ENCODE peak calls at places on chromosome 15, in eight cellular contexts. O is PC-9; S is CD8-positive, alpha-beta T cell; L is tibial artery; F is colonic mucosa; A is breast epithelium; D is heart right ventricle; E is A673. W is an unnamed sample. For H3K4me1, the result is how much of the 10 kb centered on the place peaks cover.

GRCh38 chr15:100878601-100879000 is 1.0 kb upstream of the ALDH1A3 start:
- DNase-seq in A (no peak), S (no peak), O (no peak), D (no peak), L (no peak), F (no peak), E (no peak), W (no peak)

GRCh38 chr15:29704950-29705597 is 117.2 kb downstream of the TJP1 start:
- DNase-seq in A (no peak), O (no peak), D (no peak), F (no peak), L (no peak), S (no peak), E (no peak), W (no peak)

GRCh38 chr15:63287109-63287508 is 9.7 kb downstream of the APH1B start:
- DNase-seq in O (no peak), D (no peak), F (no peak), L (no peak), E (no peak), S (no peak), A (no peak), W (no peak)

GRCh38 chr15:29935296-29936020 is 113.2 kb upstream of the TJP1 start:
- DNase-seq in S (no peak), L (no peak), D (no peak), A (no peak), O (no peak), F (peak), E (peak), W (peak)

GRCh38 chr15:64985382-64986033 is 4.2 kb downstream of the SPG21 start:
- DNase-seq in E (peak), S (no peak), A (no peak), F (peak), O (no peak), D (no peak), L (no peak), W (peak)

GRCh38 chr15:47870956-47871625 is 153.8 kb downstream of the SEMA6D start:
- DNase-seq in S (no peak), F (no peak), O (no peak), A (no peak), E (peak), L (no peak), D (no peak), W (peak)

GRCh38 chr15:92158426-92158825 is 235.3 kb upstream of the ST8SIA2 start:
- DNase-seq in D (no peak), F (peak), S (peak), E (no peak), A (no peak), O (peak), L (no peak), W (no peak)

GRCh38 chr15:97545799-97546198 is 414.7 kb upstream of the ARRDC4 start:
- DNase-seq in A (no peak), S (no peak), L (no peak), E (no peak), O (no peak), F (no peak), D (no peak), W (no peak)

GRCh38 chr15:96321422-96322391 is 8.8 kb upstream of the NR2F2 start:
- DNase-seq in E (peak), D (no peak), F (peak), L (peak), A (no peak), O (no peak), S (no peak), W (peak)

GRCh38 chr15:44340410-44340809 is 51.9 kb downstream of the GOLM2 start:
- DNase-seq in S (no peak), A (no peak), O (peak), D (no peak), F (no peak), E (peak), L (no peak), W (peak)

GRCh38 chr15:75200391-75200764 is 1.3 kb upstream of the C15orf39 start:
- DNase-seq in F (no peak), A (no peak), D (no peak), L (no peak), O (no peak), E (no peak), S (no peak), W (no peak)

DNA sequence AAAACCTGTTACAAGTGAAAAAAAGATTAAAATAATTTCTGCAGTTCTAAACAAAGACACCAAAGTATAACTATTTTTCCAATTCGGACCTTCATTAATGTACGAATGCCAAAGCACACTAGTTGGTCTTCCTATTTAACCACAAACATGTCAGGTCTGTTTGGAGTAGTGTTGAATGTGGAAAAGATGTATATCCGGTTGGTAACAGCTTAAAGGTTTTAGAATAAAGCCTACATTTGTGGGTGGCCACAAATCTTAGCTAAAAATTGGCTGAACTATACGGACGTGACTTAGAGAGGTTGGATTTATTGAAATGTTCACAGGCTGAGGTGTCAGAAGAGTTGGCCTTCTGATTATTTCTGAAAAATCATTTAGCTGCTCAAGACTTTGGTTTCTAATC is 78.4 kb downstream of the FSIP1 start:
- DNase-seq in A (no peak), L (no peak), D (no peak), S (no peak), F (no peak), O (no peak), E (no peak), W (peak)
- H3K27ac ChIP-seq in A (no peak), L (no peak), D (no peak), S (no peak), F (no peak), O (no peak), E (no peak), W (peak)

GRCh38 chr15:52798529-52799101 is 8.5 kb upstream of the ONECUT1 start:
- DNase-seq in D (no peak), S (no peak), A (no peak), L (no peak), O (no peak), F (no peak), E (no peak), W (peak)
- TF ChIP-seq CTCF in D (no peak), S (no peak), A (no peak), L (no peak), O (no peak), F (no peak), E (no peak), W (no peak)

GRCh38 chr15:88906130-88906529 is 7.0 kb downstream of the MFGE8 start:
- DNase-seq in S (no peak), E (no peak), F (no peak), L (no peak), A (no peak), D (no peak), O (no peak), W (peak)
- H3K4me1 ChIP-seq in S (under half), E (under half), F (under half), L (half or more), A (under half), D (under half), O (under half), W (under half)

GRCh38 chr15:57549935-57550334 is 41.8 kb upstream of the MYZAP start:
- DNase-seq in F (no peak), D (no peak), L (no peak), A (no peak), S (no peak), E (no peak), O (no peak), W (no peak)
- H3K27ac ChIP-seq in F (no peak), D (peak), L (no peak), A (peak), S (no peak), E (no peak), O (no peak), W (no peak)

GRCh38 chr15:41570764-41571163 is 11.8 kb downstream of the TYRO3 start:
- DNase-seq in D (no peak), L (no peak), A (no peak), F (no peak), E (no peak), O (no peak), S (no peak), W (no peak)

GRCh38 chr15:41567261-41567660 is 8.2 kb downstream of the TYRO3 start:
- DNase-seq in S (no peak), F (no peak), O (no peak), D (no peak), A (no peak), E (no peak), L (no peak), W (no peak)

GRCh38 chr15:41566121-41566885 is 7.3 kb downstream of the TYRO3 start:
- DNase-seq in L (no peak), S (no peak), F (no peak), D (no peak), A (no peak), E (peak), O (no peak), W (no peak)

GRCh38 chr15:41567870-41568269 is 8.9 kb downstream of the TYRO3 start:
- DNase-seq in A (no peak), L (no peak), D (no peak), O (no peak), E (no peak), F (no peak), S (no peak), W (no peak)

DNA sequence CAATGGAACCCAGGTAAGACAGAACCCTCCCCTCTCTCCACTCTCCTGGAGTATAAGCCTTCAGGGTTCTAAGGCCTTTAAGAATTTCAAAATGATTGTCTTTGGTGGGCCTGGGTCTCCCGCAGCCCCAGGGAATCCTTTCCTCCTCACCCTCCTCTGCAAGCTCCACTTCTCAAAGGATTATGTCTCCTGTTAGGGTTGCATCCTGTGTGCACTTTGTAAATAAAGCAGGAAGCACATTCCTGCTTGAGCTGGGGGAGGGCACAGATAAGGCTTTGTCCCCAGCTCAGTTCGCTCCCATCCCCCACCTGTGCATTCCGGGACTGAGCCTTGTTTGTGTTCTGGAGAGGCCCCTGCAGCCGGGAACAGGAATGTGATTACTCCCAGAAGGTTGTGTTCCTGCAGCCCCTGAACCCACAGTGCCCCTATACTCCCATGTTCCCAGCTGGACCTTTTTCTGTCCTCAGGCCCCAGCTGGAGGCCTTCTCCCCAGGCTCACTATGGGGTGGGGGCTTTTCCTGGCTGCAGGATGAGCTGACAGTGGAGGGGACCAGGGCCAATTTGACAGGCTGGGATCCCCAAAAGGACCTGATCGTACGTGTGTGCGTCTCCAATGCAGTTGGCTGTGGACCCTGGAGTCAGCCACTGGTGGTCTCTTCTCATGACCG is 9.5 kb downstream of the TYRO3 start:
- DNase-seq in O (no peak), L (no peak), D (no peak), A (no peak), E (no peak), F (no peak), S (no peak), W (no peak)
- TF ChIP-seq CTCF in O (no peak), L (no peak), D (no peak), A (no peak), E (no peak), F (no peak), S (no peak), W (no peak)

DNA sequence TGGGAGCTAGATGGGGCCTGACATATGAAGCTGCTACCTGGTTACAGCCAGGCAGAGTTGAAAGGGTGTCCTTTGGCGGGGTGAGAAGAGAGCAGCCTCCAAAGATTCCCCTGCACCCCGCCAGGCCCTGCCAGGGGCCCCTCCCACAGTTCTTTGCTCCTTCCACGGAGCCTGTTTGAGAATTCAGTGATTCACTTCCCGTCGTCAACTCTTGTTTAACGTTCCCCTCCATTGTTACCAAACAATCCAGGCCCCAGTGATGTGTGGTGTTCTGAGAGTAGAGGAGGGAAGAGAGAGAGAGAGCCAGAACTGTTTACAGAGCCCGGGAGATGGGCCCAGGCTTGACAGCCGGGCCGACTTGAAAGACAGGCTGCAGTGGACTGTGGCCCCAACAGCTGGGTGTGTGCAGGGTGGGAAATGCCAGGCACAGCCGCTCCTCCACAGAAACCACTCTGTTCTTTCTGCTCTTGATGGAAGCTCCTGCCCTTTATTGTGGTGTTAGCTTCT is 81.5 kb downstream of the SMAD3 start:
- DNase-seq in O (peak), L (no peak), D (no peak), A (no peak), E (peak), F (peak), S (peak), W (peak)
- H3K4me1 ChIP-seq in O (half or more), L (half or more), D (half or more), A (under half), E (half or more), F (under half), S (half or more), W (half or more)

DNA sequence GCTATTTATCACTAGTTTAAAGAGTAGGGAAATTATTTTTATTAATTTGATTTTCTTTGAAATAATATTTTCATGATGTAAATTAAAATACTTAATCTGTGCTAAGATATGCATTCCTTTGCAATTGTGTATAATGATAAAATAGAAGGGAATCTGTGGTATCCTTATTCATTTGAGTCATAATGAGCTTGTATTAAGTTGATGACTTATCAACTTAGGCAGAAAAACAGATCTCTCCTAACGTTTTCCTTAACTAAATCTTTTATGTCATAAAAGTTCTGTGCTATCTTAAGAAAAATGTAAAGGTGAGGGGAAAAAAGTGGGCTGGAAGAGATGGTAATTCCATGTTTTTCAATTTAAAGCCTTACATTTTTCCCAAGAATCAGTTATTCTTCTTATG is 1.9 kb downstream of the FGF7 start:
- DNase-seq in S (no peak), E (no peak), F (no peak), O (no peak), D (no peak), A (no peak), L (no peak), W (no peak)
- H3K27ac ChIP-seq in S (no peak), E (no peak), F (no peak), O (no peak), D (peak), A (peak), L (no peak), W (peak)

GRCh38 chr15:27851811-27852210 is 247.3 kb downstream of the OCA2 start:
- DNase-seq in F (no peak), L (no peak), O (no peak), S (no peak), E (no peak), A (no peak), D (no peak), W (no peak)
- TF ChIP-seq CTCF in F (no peak), L (no peak), O (no peak), S (no peak), E (no peak), A (no peak), D (no peak), W (no peak)

DNA sequence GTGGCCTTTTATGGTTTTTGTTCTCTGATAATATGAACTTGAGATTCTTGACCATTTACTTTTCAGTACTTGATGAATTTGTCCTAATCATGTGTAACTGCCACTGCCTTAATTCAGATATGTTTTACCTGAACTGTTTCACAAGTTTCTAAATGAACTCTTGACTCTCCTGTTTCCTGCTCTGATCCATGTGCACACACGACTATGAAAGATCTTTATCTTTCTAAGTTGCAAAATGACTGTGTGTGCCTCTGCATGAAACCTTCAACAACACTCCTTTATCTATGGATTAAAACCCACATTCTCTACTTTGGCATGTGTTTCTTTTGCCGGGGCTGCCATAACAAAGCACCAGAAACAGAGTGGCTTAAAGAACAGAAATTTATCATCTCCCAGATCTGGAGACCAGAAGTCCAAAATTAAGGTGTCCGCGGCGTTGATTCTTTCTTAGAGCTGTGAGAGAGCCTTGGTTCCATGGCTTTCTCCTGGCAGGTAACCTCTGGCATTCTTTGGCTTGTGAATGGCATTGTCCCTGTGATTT is 275.0 kb downstream of the ADAMTSL3 start:
- DNase-seq in L (no peak), F (no peak), D (no peak), A (no peak), S (no peak), E (no peak), O (no peak), W (no peak)
- H3K4me1 ChIP-seq in L (under half), F (under half), D (under half), A (under half), S (under half), E (under half), O (under half), W (under half)

GRCh38 chr15:76815421-76815820 is 89.7 kb downstream of the SCAPER start:
- DNase-seq in D (no peak), O (no peak), E (no peak), A (no peak), L (no peak), F (no peak), S (no peak), W (no peak)
- H3K27ac ChIP-seq in D (no peak), O (no peak), E (no peak), A (no peak), L (no peak), F (no peak), S (no peak), W (no peak)